ENCODE peak calls at places on chromosome 13, in four cellular contexts. P is effector CD4-positive, alpha-beta T cell; G is glomerular endothelial cell; W is mucosa of descending colon. C is an unnamed sample.

GRCh38 chr13:42497798-42498197 is 76.2 kb upstream of the TNFSF11 start:
- DNase-seq in P (no peak), G (no peak), W (no peak), C (no peak)

GRCh38 chr13:53041968-53042485 is 13.4 kb downstream of the OLFM4 start:
- DNase-seq in G (no peak), W (no peak), P (no peak), C (no peak)

GRCh38 chr13:32984857-32985626 is 31.2 kb upstream of the KL start:
- DNase-seq in P (no peak), W (peak; percentile 7), G (no peak), C (peak; percentile 22)

GRCh38 chr13:100274942-100275506 is 186.1 kb downstream of the PCCA start:
- DNase-seq in W (no peak), P (no peak), G (no peak), C (no peak)

GRCh38 chr13:107284168-107284567 is 716.2 kb upstream of the ARGLU1 start:
- DNase-seq in G (no peak), W (no peak), P (no peak), C (no peak)

GRCh38 chr13:44373247-44373600 is 400 bp upstream of the SERP2 start:
- DNase-seq in W (no peak), P (no peak), G (no peak), C (no peak)

GRCh38 chr13:22839554-22840286 is 341.1 kb upstream of the SGCG start:
- DNase-seq in G (no peak), P (no peak), W (no peak), C (no peak)

GRCh38 chr13:70108276-70108845 is at the start of gene KLHL1:
- DNase-seq in P (no peak), W (no peak), G (no peak), C (no peak)

GRCh38 chr13:28022848-28023518 is 34.5 kb upstream of the URAD start:
- DNase-seq in W (no peak), G (no peak), P (no peak), C (peak; percentile 17)

GRCh38 chr13:60959427-60959826 is 456.2 kb downstream of the PCDH20 start:
- DNase-seq in G (no peak), P (no peak), W (no peak), C (no peak)

GRCh38 chr13:57569981-57570380 is 61.6 kb upstream of the PCDH17 start:
- DNase-seq in P (no peak), W (no peak), G (no peak), C (no peak)

GRCh38 chr13:46369506-46370268 is 17.4 kb downstream of the RUBCNL start:
- DNase-seq in P (no peak), G (no peak), W (no peak), C (no peak)

GRCh38 chr13:75961911-75962310 is 325.8 kb downstream of the LMO7 start:
- DNase-seq in G (no peak), P (no peak), W (no peak), C (no peak)

GRCh38 chr13:50672025-50672424 is 171.5 kb downstream of the DLEU7 start:
- DNase-seq in G (no peak), P (no peak), W (no peak), C (peak; percentile 76)

GRCh38 chr13:60572003-60572792 is 175.2 kb downstream of the TDRD3 start:
- DNase-seq in W (peak; percentile 11), P (no peak), G (peak; percentile 41), C (no peak)

C was measured in body of pancreas.